ENCODE peak calls at places on chromosomes 7 and 10, in eight cellular contexts. One of them, this sample, is unnamed.

GRCh38 chr7:134865001-134865845 is 85.8 kb downstream of the CALD1 start:
- DNase-seq in C1 segment of cervical spinal cord: no peak
- DNase-seq in EL: peak; percentile 54
- DNase-seq in GM23248: peak; percentile 52
- DNase-seq in stimulated activated CD4-positive, alpha-beta T cell treated with anti-CD3 and anti-CD28 coated beads, Interleukin-15, amount 100 ng/mL, for 24 hours: peak; percentile 44
- DNase-seq in occipital lobe: no peak
- DNase-seq in fibroblast of pulmonary artery: peak; percentile 58
- DNase-seq in T follicular helper cell: peak; percentile 14
- DNase-seq in this sample: peak; percentile 84

GRCh38 chr7:124482229-124482628 is 283.4 kb downstream of the GPR37 start:
- DNase-seq in C1 segment of cervical spinal cord: no peak
- DNase-seq in EL: no peak
- DNase-seq in GM23248: no peak
- DNase-seq in stimulated activated CD4-positive, alpha-beta T cell treated with anti-CD3 and anti-CD28 coated beads, Interleukin-15, amount 100 ng/mL, for 24 hours: no peak
- DNase-seq in occipital lobe: no peak
- DNase-seq in fibroblast of pulmonary artery: no peak
- DNase-seq in T follicular helper cell: no peak
- DNase-seq in this sample: no peak

GRCh38 chr7:111987115-111987826 is 218.9 kb downstream of the DOCK4 start:
- DNase-seq in C1 segment of cervical spinal cord: no peak
- DNase-seq in EL: peak; percentile 55
- DNase-seq in GM23248: peak; percentile 70
- DNase-seq in stimulated activated CD4-positive, alpha-beta T cell treated with anti-CD3 and anti-CD28 coated beads, Interleukin-15, amount 100 ng/mL, for 24 hours: no peak
- DNase-seq in occipital lobe: no peak
- DNase-seq in fibroblast of pulmonary artery: peak; percentile 75
- DNase-seq in T follicular helper cell: no peak
- DNase-seq in this sample: peak; percentile 47

GRCh38 chr10:90023950-90024349 is 322.6 kb downstream of the KIF20B start:
- DNase-seq in C1 segment of cervical spinal cord: no peak
- DNase-seq in EL: no peak
- DNase-seq in GM23248: no peak
- DNase-seq in stimulated activated CD4-positive, alpha-beta T cell treated with anti-CD3 and anti-CD28 coated beads, Interleukin-15, amount 100 ng/mL, for 24 hours: no peak
- DNase-seq in occipital lobe: no peak
- DNase-seq in fibroblast of pulmonary artery: no peak
- DNase-seq in T follicular helper cell: no peak
- DNase-seq in this sample: peak; percentile 1

GRCh38 chr7:73345538-73345937 is 17.6 kb downstream of the FKBP6 start:
- DNase-seq in C1 segment of cervical spinal cord: no peak
- DNase-seq in EL: no peak
- DNase-seq in GM23248: no peak
- DNase-seq in stimulated activated CD4-positive, alpha-beta T cell treated with anti-CD3 and anti-CD28 coated beads, Interleukin-15, amount 100 ng/mL, for 24 hours: no peak
- DNase-seq in occipital lobe: no peak
- DNase-seq in fibroblast of pulmonary artery: no peak
- DNase-seq in T follicular helper cell: no peak
- DNase-seq in this sample: no peak

GRCh38 chr10:49751636-49752510 is 10.2 kb downstream of the OGDHL start:
- DNase-seq in C1 segment of cervical spinal cord: no peak
- DNase-seq in EL: no peak
- DNase-seq in GM23248: no peak
- DNase-seq in stimulated activated CD4-positive, alpha-beta T cell treated with anti-CD3 and anti-CD28 coated beads, Interleukin-15, amount 100 ng/mL, for 24 hours: no peak
- DNase-seq in occipital lobe: no peak
- DNase-seq in fibroblast of pulmonary artery: no peak
- DNase-seq in T follicular helper cell: no peak
- DNase-seq in this sample: no peak

GRCh38 chr7:137753067-137753466 is 93.7 kb downstream of the DGKI start:
- DNase-seq in C1 segment of cervical spinal cord: no peak
- DNase-seq in EL: no peak
- DNase-seq in GM23248: no peak
- DNase-seq in stimulated activated CD4-positive, alpha-beta T cell treated with anti-CD3 and anti-CD28 coated beads, Interleukin-15, amount 100 ng/mL, for 24 hours: no peak
- DNase-seq in occipital lobe: no peak
- DNase-seq in fibroblast of pulmonary artery: no peak
- DNase-seq in T follicular helper cell: no peak
- DNase-seq in this sample: peak; percentile 85

GRCh38 chr10:21721000-21721670 is 187.1 kb downstream of the MLLT10 start:
- DNase-seq in C1 segment of cervical spinal cord: no peak
- DNase-seq in EL: peak; percentile 65
- DNase-seq in GM23248: peak; percentile 43
- DNase-seq in stimulated activated CD4-positive, alpha-beta T cell treated with anti-CD3 and anti-CD28 coated beads, Interleukin-15, amount 100 ng/mL, for 24 hours: no peak
- DNase-seq in occipital lobe: no peak
- DNase-seq in fibroblast of pulmonary artery: no peak
- DNase-seq in T follicular helper cell: no peak
- DNase-seq in this sample: no peak

GRCh38 chr7:771241-772004 is 44.3 kb upstream of the PRKAR1B start:
- DNase-seq in C1 segment of cervical spinal cord: no peak
- DNase-seq in EL: no peak
- DNase-seq in GM23248: peak; percentile 39
- DNase-seq in stimulated activated CD4-positive, alpha-beta T cell treated with anti-CD3 and anti-CD28 coated beads, Interleukin-15, amount 100 ng/mL, for 24 hours: peak; percentile 18
- DNase-seq in occipital lobe: no peak
- DNase-seq in fibroblast of pulmonary artery: peak; percentile 60
- DNase-seq in T follicular helper cell: no peak
- DNase-seq in this sample: no peak

GRCh38 chr10:23370106-23370505 is 25.5 kb upstream of the C10orf67 start:
- DNase-seq in C1 segment of cervical spinal cord: no peak
- DNase-seq in EL: peak; percentile 40
- DNase-seq in GM23248: peak; percentile 28
- DNase-seq in stimulated activated CD4-positive, alpha-beta T cell treated with anti-CD3 and anti-CD28 coated beads, Interleukin-15, amount 100 ng/mL, for 24 hours: no peak
- DNase-seq in occipital lobe: no peak
- DNase-seq in fibroblast of pulmonary artery: peak; percentile 48
- DNase-seq in T follicular helper cell: no peak
- DNase-seq in this sample: no peak

GRCh38 chr10:127320176-127320575 is 123.8 kb upstream of the INSYN2A start:
- DNase-seq in C1 segment of cervical spinal cord: no peak
- DNase-seq in EL: no peak
- DNase-seq in GM23248: peak; percentile 36
- DNase-seq in stimulated activated CD4-positive, alpha-beta T cell treated with anti-CD3 and anti-CD28 coated beads, Interleukin-15, amount 100 ng/mL, for 24 hours: no peak
- DNase-seq in occipital lobe: no peak
- DNase-seq in fibroblast of pulmonary artery: no peak
- DNase-seq in T follicular helper cell: no peak
- DNase-seq in this sample: no peak

GRCh38 chr10:113228570-113228969 is 278.5 kb downstream of the TCF7L2 start:
- DNase-seq in C1 segment of cervical spinal cord: no peak
- DNase-seq in EL: peak; percentile 73
- DNase-seq in GM23248: peak; percentile 85
- DNase-seq in stimulated activated CD4-positive, alpha-beta T cell treated with anti-CD3 and anti-CD28 coated beads, Interleukin-15, amount 100 ng/mL, for 24 hours: no peak
- DNase-seq in occipital lobe: no peak
- DNase-seq in fibroblast of pulmonary artery: peak; percentile 23
- DNase-seq in T follicular helper cell: no peak
- DNase-seq in this sample: no peak

GRCh38 chr10:18743926-18744325 is 84.7 kb downstream of the ARL5B start:
- DNase-seq in C1 segment of cervical spinal cord: no peak
- DNase-seq in EL: no peak
- DNase-seq in GM23248: peak; percentile 8
- DNase-seq in stimulated activated CD4-positive, alpha-beta T cell treated with anti-CD3 and anti-CD28 coated beads, Interleukin-15, amount 100 ng/mL, for 24 hours: no peak
- DNase-seq in occipital lobe: no peak
- DNase-seq in fibroblast of pulmonary artery: no peak
- DNase-seq in T follicular helper cell: no peak
- DNase-seq in this sample: no peak